ENCODE peak calls at places on chromosome 4, in five cellular contexts. T, B, Z, M and X are unnamed samples.

GRCh38 chr4:152643153-152644035 is 36.4 kb downstream of the TMEM154 start:
- DNase-seq in T (no peak), B (peak), Z (no peak), M (peak), X (no peak)

GRCh38 chr4:140000232-140000631 is 153.8 kb downstream of the MAML3 start:
- DNase-seq in T (no peak), B (no peak), Z (no peak), M (no peak), X (no peak)

GRCh38 chr4:148441624-148441985 is 609 bp downstream of the NR3C2 start:
- DNase-seq in T (no peak), B (no peak), Z (no peak), M (no peak), X (no peak)

GRCh38 chr4:128061566-128062536 is 739 bp downstream of the LARP1B start:
- DNase-seq in T (peak), B (peak), Z (peak), M (peak), X (peak)

GRCh38 chr4:185809517-185810071 is 2.4 kb downstream of the SORBS2 start:
- DNase-seq in T (no peak), B (no peak), Z (no peak), M (no peak), X (no peak)

GRCh38 chr4:168724960-168725359 is 228.1 kb downstream of the PALLD start:
- DNase-seq in T (peak), B (peak), Z (no peak), M (no peak), X (peak)

GRCh38 chr4:167100120-167100519 is 134.2 kb downstream of the SPOCK3 start:
- DNase-seq in T (peak), B (peak), Z (no peak), M (no peak), X (no peak)

GRCh38 chr4:174192943-174193342 is 90.5 kb downstream of the FBXO8 start:
- DNase-seq in T (no peak), B (no peak), Z (peak), M (no peak), X (no peak)

GRCh38 chr4:167713756-167714155 is 378.6 kb upstream of the ANXA10 start:
- DNase-seq in T (peak), B (no peak), Z (no peak), M (no peak), X (no peak)

GRCh38 chr4:621296-622070 is 3.9 kb upstream of the PDE6B start:
- DNase-seq in T (no peak), B (no peak), Z (no peak), M (peak), X (no peak)

GRCh38 chr4:25792200-25792791 is 70.5 kb downstream of the SEL1L3 start:
- DNase-seq in T (no peak), B (no peak), Z (peak), M (peak), X (peak)

GRCh38 chr4:8913858-8914460 is 42.3 kb upstream of the HMX1 start:
- DNase-seq in T (no peak), B (no peak), Z (no peak), M (no peak), X (no peak)

GRCh38 chr4:136829298-136829697 is 703.0 kb downstream of the PCDH18 start:
- DNase-seq in T (no peak), B (no peak), Z (no peak), M (no peak), X (no peak)

DNA sequence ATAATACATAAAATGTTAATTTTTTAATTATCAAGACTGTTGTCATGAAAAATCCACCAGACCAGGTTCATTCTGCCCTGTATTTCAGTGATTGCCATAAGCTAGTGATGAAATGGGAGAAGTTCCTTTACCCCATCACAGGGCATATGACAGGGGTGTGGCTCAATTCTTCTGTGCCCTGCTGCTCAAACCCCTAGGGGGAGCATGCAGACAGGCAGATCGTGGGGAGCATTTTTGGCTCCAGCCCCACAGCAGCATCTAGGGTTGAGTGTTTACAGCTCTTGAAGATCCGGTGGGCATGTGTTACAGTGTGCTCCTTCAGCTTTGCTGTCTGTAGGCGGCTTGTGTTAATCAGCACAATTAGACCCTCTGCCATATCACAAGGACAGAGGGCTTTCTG is 700.7 kb downstream of the PCDH18 start:
- DNase-seq in T (no peak), B (no peak), Z (peak), M (no peak), X (no peak)
- TF ChIP-seq CTCF in T (no peak), B (no peak), Z (peak), M (no peak), X (no peak)

GRCh38 chr4:156294577-156294976 is 340.9 kb upstream of the CTSO start:
- DNase-seq in T (peak), B (peak), Z (no peak), M (no peak), X (peak)
- TF ChIP-seq CTCF in T (peak), B (peak), Z (peak), M (no peak), X (peak)

GRCh38 chr4:86901864-86902263 is 9.6 kb upstream of the C4orf36 start:
- DNase-seq in T (no peak), B (no peak), Z (no peak), M (no peak), X (no peak)

GRCh38 chr4:86895692-86896488 is 3.7 kb upstream of the C4orf36 start:
- DNase-seq in T (peak), B (peak), Z (peak), M (no peak), X (peak)

GRCh38 chr4:86894465-86894864 is 2.2 kb upstream of the C4orf36 start:
- DNase-seq in T (peak), B (peak), Z (no peak), M (no peak), X (peak)

GRCh38 chr4:86896596-86896995 is 4.4 kb upstream of the C4orf36 start:
- DNase-seq in T (peak), B (peak), Z (peak), M (no peak), X (peak)

DNA sequence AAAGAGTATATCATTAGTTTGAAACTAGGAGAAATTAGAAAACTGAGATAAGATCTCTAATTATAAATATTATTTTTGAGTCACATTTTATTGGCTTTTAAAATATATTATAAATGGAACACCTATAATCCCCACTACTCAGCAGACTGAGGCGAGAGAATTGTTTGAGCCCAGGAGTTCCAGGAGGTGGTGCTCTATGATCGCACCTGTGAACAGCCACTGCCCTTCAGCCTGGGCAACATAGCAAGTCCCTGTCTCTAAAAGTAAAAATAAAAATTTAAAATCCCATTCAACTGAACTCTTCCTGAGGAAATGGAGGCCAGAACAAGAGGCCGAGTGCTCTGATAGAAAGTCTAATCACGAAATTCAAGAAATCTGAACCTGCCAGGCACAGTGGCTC is 6.3 kb upstream of the C4orf36 start:
- DNase-seq in T (no peak), B (peak), Z (peak), M (no peak), X (no peak)
- TF ChIP-seq CTCF in T (no peak), B (peak), Z (peak), M (no peak), X (no peak)

GRCh38 chr4:102824398-102824797 is 3.0 kb downstream of the UBE2D3 start:
- DNase-seq in T (no peak), B (no peak), Z (no peak), M (no peak), X (no peak)

GRCh38 chr4:102826890-102827673 is at the start of gene UBE2D3:
- DNase-seq in T (peak), B (peak), Z (peak), M (peak), X (peak)

GRCh38 chr4:102825261-102826071 is 1.9 kb downstream of the UBE2D3 start:
- DNase-seq in T (peak), B (peak), Z (peak), M (no peak), X (peak)

GRCh38 chr4:102827674-102828496 is 534 bp upstream of the UBE2D3 start:
- DNase-seq in T (peak), B (peak), Z (peak), M (peak), X (peak)

DNA sequence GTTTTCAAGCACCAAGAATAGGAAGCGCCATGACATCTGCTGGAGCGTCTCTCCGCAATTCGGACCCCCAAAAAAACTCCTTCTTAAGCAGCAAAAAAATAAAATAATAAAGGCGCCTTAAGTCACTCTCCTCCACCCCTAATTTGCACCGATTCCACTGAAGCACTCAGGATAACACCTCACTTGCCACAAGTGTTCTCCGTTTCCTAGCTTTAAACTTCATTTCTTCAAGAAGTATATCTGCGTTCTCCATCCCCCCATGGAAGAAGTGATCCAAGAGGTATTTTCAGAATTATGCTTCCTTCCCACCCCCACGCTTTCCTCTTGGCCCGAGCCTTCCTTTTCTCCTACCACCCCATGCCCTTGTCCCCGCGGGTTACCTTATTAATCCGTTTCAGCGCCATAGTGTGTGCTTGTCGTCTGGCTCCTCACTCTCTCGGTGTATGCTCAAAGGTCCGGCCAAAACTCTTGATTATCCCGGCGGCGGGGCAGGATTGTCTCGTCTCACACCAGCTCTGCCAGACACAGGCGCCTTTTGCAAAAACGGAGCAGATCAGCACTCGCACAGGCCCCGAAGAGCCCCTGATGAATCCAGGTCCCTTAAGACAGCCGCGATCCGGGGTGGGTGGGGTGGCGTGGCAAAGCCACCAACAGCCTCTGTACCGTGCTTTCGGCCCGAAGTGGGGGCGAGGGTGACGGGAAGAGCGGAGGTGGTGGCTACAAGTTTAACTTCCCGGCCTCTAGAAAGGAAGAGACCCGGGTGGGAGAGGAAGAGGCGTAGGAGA is 1.1 kb downstream of the UBE2D3 start:
- DNase-seq in T (no peak), B (no peak), Z (no peak), M (no peak), X (no peak)
- TF ChIP-seq CTCF in T (no peak), B (no peak), Z (no peak), M (no peak), X (no peak)

GRCh38 chr4:115090483-115091075 is 22.8 kb downstream of the NDST4 start:
- DNase-seq in T (no peak), B (peak), Z (no peak), M (no peak), X (peak)
- TF ChIP-seq CTCF in T (peak), B (peak), Z (peak), M (peak), X (peak)

GRCh38 chr4:130603043-130603442 is 1507.1 kb downstream of the C4orf33 start:
- DNase-seq in T (no peak), B (no peak), Z (no peak), M (no peak), X (no peak)

DNA sequence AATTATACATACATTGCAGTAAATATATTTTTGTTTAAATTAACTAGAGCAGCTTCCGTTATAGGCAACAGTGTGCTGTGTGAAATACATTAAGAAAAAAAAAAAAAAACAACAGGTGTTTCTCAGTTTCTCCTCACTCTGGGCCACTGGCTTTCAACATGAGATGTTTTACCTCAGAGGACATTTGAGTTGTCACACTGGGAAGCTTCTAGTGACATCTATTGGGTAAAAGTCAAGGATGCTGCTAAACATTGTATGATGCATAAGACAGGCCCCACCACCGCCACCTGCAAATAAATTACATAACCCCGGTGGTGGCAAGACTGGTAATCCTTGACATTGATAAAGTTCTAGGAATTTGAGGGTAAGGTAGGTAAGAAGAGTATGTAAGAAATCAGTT is 1512.2 kb downstream of the C4orf33 start:
- DNase-seq in T (no peak), B (no peak), Z (no peak), M (no peak), X (no peak)
- TF ChIP-seq CTCF in T (no peak), B (no peak), Z (no peak), M (no peak), X (no peak)

GRCh38 chr4:32778938-32779337 is 2058.8 kb downstream of the PCDH7 start:
- DNase-seq in T (no peak), B (no peak), Z (no peak), M (no peak), X (no peak)

GRCh38 chr4:32776435-32777203 is 2056.4 kb downstream of the PCDH7 start:
- DNase-seq in T (no peak), B (no peak), Z (no peak), M (no peak), X (no peak)

GRCh38 chr4:32778025-32778424 is 2057.9 kb downstream of the PCDH7 start:
- DNase-seq in T (no peak), B (no peak), Z (no peak), M (no peak), X (no peak)

GRCh38 chr4:32775049-32775448 is 2054.9 kb downstream of the PCDH7 start:
- DNase-seq in T (no peak), B (peak), Z (peak), M (no peak), X (no peak)
- TF ChIP-seq CTCF in T (peak), B (no peak), Z (peak), M (no peak), X (no peak)